ENCODE peak calls at places on chromosomes 4 and X, in four cellular contexts. E is GM03348; Q is stimulated activated CD4-positive, alpha-beta T cell treated with anti-CD3 and anti-CD28 coated beads, Interleukin-1b, Interleukin-23, amount 100 ng/mL, for 24 hours; U is astrocyte of the spinal cord. I is an unnamed sample.

GRCh38 chrX:44903107-44903506 is 30.1 kb downstream of the KDM6A start:
- DNase-seq in E (peak), Q (no peak), U (peak), I (peak)

GRCh38 chr4:142322996-142323395 is 523.1 kb downstream of the INPP4B start:
- DNase-seq in E (peak), Q (no peak), U (no peak), I (no peak)

GRCh38 chr4:123640271-123640670 is 243.7 kb downstream of the SPRY1 start:
- DNase-seq in E (peak), Q (no peak), U (no peak), I (peak)

GRCh38 chr4:146051724-146052396 is 113.2 kb upstream of the ZNF827 start:
- DNase-seq in E (peak), Q (no peak), U (peak), I (peak)

GRCh38 chr4:22129454-22130075 is 181.0 kb upstream of the KCNIP4 start:
- DNase-seq in E (peak), Q (no peak), U (peak), I (peak)

GRCh38 chrX:53476371-53476770 is 42.2 kb upstream of the HSD17B10 start:
- DNase-seq in E (peak), Q (no peak), U (peak), I (no peak)

GRCh38 chrX:41265615-41266014 is 68.3 kb upstream of the DDX3X start:
- DNase-seq in E (peak), Q (peak), U (peak), I (peak)

GRCh38 chr4:118918388-118918787 is 29.7 kb downstream of the SYNPO2 start:
- DNase-seq in E (peak), Q (no peak), U (peak), I (peak)

GRCh38 chr4:143338313-143338712 is 1.6 kb downstream of the GAB1 start:
- DNase-seq in E (no peak), Q (no peak), U (peak), I (no peak)

GRCh38 chr4:27790911-27791310 is 930.3 kb downstream of the STIM2 start:
- DNase-seq in E (no peak), Q (no peak), U (peak), I (no peak)

GRCh38 chr4:1245481-1246051 is 3.4 kb downstream of the CTBP1 start:
- DNase-seq in E (no peak), Q (no peak), U (no peak), I (no peak)

I was measured in fibroblast of gingiva.